ENCODE peak calls at places on chromosomes 11 and 22, in four cellular contexts. N is body of pancreas, T is PC-3, B is left ventricle myocardium inferior. Z is an unnamed sample.

GRCh38 chr11:118661425-118662301 is 17.8 kb downstream of the TREH start:
- DNase-seq in N (no peak), T (no peak), B (no peak), Z (no peak)

GRCh38 chr11:134737563-134738510 is 325.8 kb upstream of the B3GAT1 start:
- DNase-seq in B (no peak), T (no peak), N (no peak), Z (no peak)

GRCh38 chr22:25403752-25404471 is 160.6 kb upstream of the GRK3 start:
- DNase-seq in T (peak; percentile 21), N (no peak), B (no peak), Z (no peak)

GRCh38 chr11:14818779-14819178 is 73.3 kb downstream of the CYP2R1 start:
- DNase-seq in N (no peak), B (no peak), T (no peak), Z (no peak)

GRCh38 chr11:110029714-110030113 is 63.5 kb upstream of the ZC3H12C start:
- DNase-seq in T (no peak), B (no peak), N (no peak), Z (no peak)

GRCh38 chr11:69209936-69210659 is 54.4 kb downstream of the SMIM38 start:
- DNase-seq in N (peak; percentile 30), B (no peak), T (no peak), Z (no peak)

GRCh38 chr22:43867839-43868652 is 5.7 kb upstream of the SULT4A1 start:
- DNase-seq in N (peak; percentile 35), B (peak; percentile 58), T (peak; percentile 64), Z (no peak)

GRCh38 chr22:33013051-33013450 is 45.1 kb downstream of the SYN3 start:
- DNase-seq in T (no peak), N (no peak), B (no peak), Z (no peak)

GRCh38 chr11:118415739-118416068 is 14.3 kb downstream of the ATP5MG start:
- DNase-seq in N (peak; percentile 55), T (peak; percentile 97), B (no peak), Z (peak; percentile 9)

GRCh38 chr22:26986884-26987283 is 329.5 kb downstream of the MIAT start:
- DNase-seq in T (no peak), N (no peak), B (no peak), Z (no peak)

GRCh38 chr11:95498731-95499396 is 267.9 kb upstream of the SESN3 start:
- DNase-seq in T (peak; percentile 27), B (no peak), N (no peak), Z (no peak)

GRCh38 chr11:33642461-33643166 is 58.0 kb downstream of the C11orf91 start:
- DNase-seq in B (no peak), T (peak; percentile 60), N (no peak), Z (no peak)

GRCh38 chr11:45096636-45097035 is 49.8 kb upstream of the PRDM11 start:
- DNase-seq in N (no peak), B (no peak), T (no peak), Z (no peak)

GRCh38 chr11:80432051-80432450 is 991.2 kb upstream of the TENM4 start:
- DNase-seq in B (no peak), N (no peak), T (peak; percentile 30), Z (no peak)

GRCh38 chr11:125724125-125724524 is 22.0 kb upstream of the PATE1 start:
- DNase-seq in T (peak; percentile 51), B (no peak), N (no peak), Z (no peak)

GRCh38 chr22:49359061-49359460 is 468.6 kb downstream of the BRD1 start:
- DNase-seq in T (no peak), B (no peak), N (no peak), Z (no peak)

GRCh38 chr11:121591405-121592033 is 138.8 kb upstream of the SORL1-AS1 start:
- DNase-seq in B (no peak), T (peak; percentile 95), N (peak; percentile 84), Z (peak; percentile 54)

GRCh38 chr11:121595717-121596156 is 143.0 kb upstream of the SORL1-AS1 start:
- DNase-seq in N (no peak), T (peak; percentile 99), B (no peak), Z (no peak)

GRCh38 chr11:121589946-121590537 is 137.3 kb upstream of the SORL1-AS1 start:
- DNase-seq in N (no peak), B (no peak), T (no peak), Z (no peak)

GRCh38 chr11:121590772-121591404 is 138.1 kb upstream of the SORL1-AS1 start:
- DNase-seq in B (no peak), T (no peak), N (no peak), Z (no peak)

DNA sequence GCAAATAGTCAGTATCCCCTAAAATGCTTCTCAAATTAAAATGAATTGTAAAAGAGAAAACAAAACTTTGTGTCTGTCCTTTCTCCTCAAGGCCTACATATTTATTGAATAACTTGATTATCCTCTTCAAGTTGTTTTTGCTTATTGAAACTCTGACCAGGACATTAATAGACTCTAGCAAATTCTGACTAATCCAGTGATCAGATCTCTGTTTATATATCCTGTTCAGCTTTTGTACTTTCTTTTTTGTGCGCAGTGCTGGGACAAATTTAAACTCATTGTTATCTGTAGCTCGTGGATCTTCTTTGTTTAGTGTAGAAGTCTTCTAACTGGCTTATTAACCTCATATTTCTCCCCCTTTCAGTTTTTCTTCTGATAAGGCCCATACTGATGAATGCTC is 139.9 kb upstream of the SORL1-AS1 start:
- DNase-seq in B (no peak), N (no peak), T (peak; percentile 39), Z (no peak)
- H3K27ac ChIP-seq in B (no peak overlapping the region), N (no peak overlapping the region), T (peak overlapping the region; percentile 32), Z (no peak overlapping the region)

GRCh38 chr22:22408731-22409696 is 99.5 kb downstream of the ZNF280B start:
- DNase-seq in T (peak; percentile 35), B (no peak), N (peak; percentile 33), Z (no peak)
- TF ChIP-seq CTCF in T (peak; percentile 57), B (peak; percentile 32), N (peak; percentile 20), Z (no peak)

DNA sequence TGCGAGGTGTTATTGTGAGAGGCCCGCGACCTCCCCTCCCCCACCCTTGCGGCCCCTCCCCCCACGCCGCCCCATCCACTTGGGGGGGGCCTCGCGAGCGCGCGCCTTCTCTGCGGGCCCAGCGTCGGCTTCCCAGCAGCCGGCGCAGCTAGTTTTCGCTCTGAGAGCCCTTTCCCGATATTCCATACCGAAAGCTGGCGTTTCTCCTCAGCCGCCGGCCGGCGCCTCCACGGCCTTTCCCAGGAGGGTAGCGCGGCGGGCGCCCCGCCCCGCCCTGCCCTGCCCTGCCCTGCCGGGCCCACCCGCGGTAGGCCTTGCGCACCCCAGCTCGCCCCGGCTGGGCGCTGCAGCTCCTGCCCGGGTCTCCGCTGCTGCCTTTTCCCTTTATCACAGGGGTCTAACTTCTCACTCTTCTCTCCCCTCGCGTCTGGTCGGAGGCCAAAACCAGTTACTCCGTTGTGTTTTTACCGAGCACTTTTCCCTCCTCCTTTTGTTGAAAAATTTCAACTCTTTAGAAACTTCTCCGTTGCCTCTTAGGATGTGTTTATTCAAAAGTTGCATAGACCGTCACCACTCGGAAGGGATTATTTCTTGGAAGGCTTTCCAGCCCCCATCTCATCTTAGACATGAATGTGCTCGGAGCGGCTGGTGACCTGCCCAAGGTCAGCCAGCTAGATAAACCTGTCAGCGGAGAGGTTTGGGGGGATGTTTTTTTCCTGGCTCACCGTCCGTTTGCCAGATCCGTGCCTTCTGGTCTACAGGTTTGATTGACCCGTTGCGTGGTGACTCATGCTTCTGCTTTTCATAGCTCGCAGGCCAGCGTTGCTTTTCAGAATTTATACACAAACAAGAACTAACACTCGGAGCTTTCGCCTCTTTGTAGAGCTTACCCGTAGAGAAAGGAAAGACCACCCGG is 648 bp downstream of the PAFAH1B2 start:
- DNase-seq in N (peak; percentile 89), B (peak; percentile 61), T (peak; percentile 79), Z (no peak)
- H3K27me3 ChIP-seq in N (no peaks in the 10 kb centered on the region), B (no peaks in the 10 kb centered on the region), T (no peaks in the 10 kb centered on the region), Z (no peaks in the 10 kb centered on the region)

GRCh38 chr11:2862950-2863618 is 22.5 kb downstream of the CDKN1C start:
- DNase-seq in B (peak; percentile 38), T (peak; percentile 12), N (no peak), Z (no peak)
- H3K27ac ChIP-seq in B (no peak overlapping the region), T (no peak overlapping the region), N (no peak overlapping the region), Z (no peak overlapping the region)